ENCODE peak calls at places on chromosomes 7 and 10, in six cellular contexts. One of them, this sample, is unnamed.

GRCh38 chr7:144738708-144739314 is 97.0 kb downstream of the TPK1 start:
- DNase-seq in DND-41: peak
- DNase-seq in heart left ventricle: no peak
- DNase-seq in right atrium auricular region: no peak
- DNase-seq in heart right ventricle: peak
- DNase-seq in neural progenitor cell: peak
- DNase-seq in this sample: no peak

GRCh38 chr7:97002555-97003261 is 2.6 kb upstream of the DLX6 start:
- DNase-seq in heart right ventricle: no peak
- DNase-seq in right atrium auricular region: no peak
- DNase-seq in heart left ventricle: no peak
- DNase-seq in neural progenitor cell: peak
- DNase-seq in DND-41: no peak
- DNase-seq in this sample: no peak

GRCh38 chr10:106387063-106387462 is 777.4 kb downstream of the SORCS1 start:
- DNase-seq in heart right ventricle: no peak
- DNase-seq in neural progenitor cell: no peak
- DNase-seq in DND-41: no peak
- DNase-seq in heart left ventricle: no peak
- DNase-seq in right atrium auricular region: no peak
- DNase-seq in this sample: no peak

GRCh38 chr7:48637382-48637781 is 287.0 kb upstream of the CDC14C start:
- DNase-seq in neural progenitor cell: no peak
- DNase-seq in right atrium auricular region: no peak
- DNase-seq in DND-41: no peak
- DNase-seq in heart right ventricle: no peak
- DNase-seq in heart left ventricle: no peak
- DNase-seq in this sample: no peak

GRCh38 chr10:4847580-4848020 is 21.6 kb downstream of the AKR1E2 start:
- DNase-seq in heart right ventricle: no peak
- DNase-seq in neural progenitor cell: no peak
- DNase-seq in right atrium auricular region: peak
- DNase-seq in heart left ventricle: no peak
- DNase-seq in DND-41: no peak
- DNase-seq in this sample: no peak

GRCh38 chr10:43854042-43854441 is 205.4 kb upstream of the ZNF32 start:
- DNase-seq in right atrium auricular region: no peak
- DNase-seq in DND-41: no peak
- DNase-seq in heart right ventricle: peak
- DNase-seq in heart left ventricle: peak
- DNase-seq in neural progenitor cell: no peak
- DNase-seq in this sample: no peak

GRCh38 chr10:69863580-69863979 is 61.9 kb downstream of the COL13A1 start:
- DNase-seq in DND-41: no peak
- DNase-seq in right atrium auricular region: no peak
- DNase-seq in heart left ventricle: no peak
- DNase-seq in neural progenitor cell: no peak
- DNase-seq in heart right ventricle: no peak
- DNase-seq in this sample: no peak

GRCh38 chr10:2791774-2792443 is 275.4 kb upstream of the PFKP start:
- DNase-seq in DND-41: peak
- DNase-seq in heart left ventricle: no peak
- DNase-seq in neural progenitor cell: no peak
- DNase-seq in heart right ventricle: no peak
- DNase-seq in right atrium auricular region: no peak
- DNase-seq in this sample: no peak

GRCh38 chr10:98309366-98310355 is 41.7 kb upstream of the LOXL4 start:
- DNase-seq in neural progenitor cell: peak
- DNase-seq in right atrium auricular region: peak
- DNase-seq in heart right ventricle: peak
- DNase-seq in DND-41: peak
- DNase-seq in heart left ventricle: peak
- DNase-seq in this sample: peak

GRCh38 chr7:2520131-2520807 is 695 bp downstream of the LFNG start:
- DNase-seq in neural progenitor cell: peak
- DNase-seq in heart right ventricle: no peak
- DNase-seq in right atrium auricular region: no peak
- DNase-seq in DND-41: no peak
- DNase-seq in heart left ventricle: no peak
- DNase-seq in this sample: peak
- H3K27ac ChIP-seq in neural progenitor cell: no peak
- H3K27ac ChIP-seq in heart right ventricle: no peak
- H3K27ac ChIP-seq in right atrium auricular region: no peak
- H3K27ac ChIP-seq in DND-41: no peak
- H3K27ac ChIP-seq in heart left ventricle: peak
- H3K27ac ChIP-seq in this sample: peak

DNA sequence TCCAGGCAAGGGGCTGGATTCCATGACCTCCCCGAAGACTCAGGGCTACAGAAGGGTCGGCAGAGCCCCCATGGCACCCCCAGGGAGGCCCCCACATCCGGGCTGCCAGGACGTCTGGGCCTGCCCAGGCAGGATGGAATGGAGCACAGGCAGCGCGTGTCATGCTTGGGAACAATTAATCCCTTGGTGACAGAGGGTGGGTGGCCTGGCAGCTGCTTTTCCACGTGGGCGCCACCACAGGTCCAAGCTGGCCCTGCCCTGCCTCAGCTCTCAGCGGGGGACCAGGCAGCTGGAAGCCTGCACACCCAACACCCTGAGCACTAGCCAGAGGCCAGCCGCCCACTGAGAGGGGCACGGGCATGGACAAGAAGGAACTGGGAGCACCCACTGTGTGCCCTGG is 11.4 kb downstream of the ELN start:
- DNase-seq in right atrium auricular region: no peak
- DNase-seq in heart left ventricle: no peak
- DNase-seq in neural progenitor cell: no peak
- DNase-seq in heart right ventricle: no peak
- DNase-seq in DND-41: no peak
- DNase-seq in this sample: no peak
- H3K27ac ChIP-seq in right atrium auricular region: peak
- H3K27ac ChIP-seq in heart left ventricle: no peak
- H3K27ac ChIP-seq in neural progenitor cell: no peak
- H3K27ac ChIP-seq in heart right ventricle: no peak
- H3K27ac ChIP-seq in DND-41: no peak
- H3K27ac ChIP-seq in this sample: no peak

DNA sequence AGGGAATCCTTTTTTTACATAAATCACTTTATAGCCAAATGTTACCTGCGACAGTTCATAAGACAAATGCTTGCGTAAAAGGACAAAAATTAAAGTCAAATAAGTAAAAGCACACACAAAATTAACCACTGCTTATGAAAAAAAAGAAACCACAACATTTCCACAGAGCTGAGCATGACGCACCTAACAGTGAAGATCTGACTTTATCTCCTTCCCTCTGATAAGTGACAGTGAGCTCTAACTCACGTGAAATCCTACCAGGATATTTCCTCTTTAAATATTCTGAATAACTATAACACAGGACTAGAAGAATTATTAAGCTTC is 225.5 kb downstream of the SFMBT2 start:
- DNase-seq in right atrium auricular region: no peak
- DNase-seq in neural progenitor cell: no peak
- DNase-seq in heart left ventricle: no peak
- DNase-seq in heart right ventricle: no peak
- DNase-seq in DND-41: no peak
- DNase-seq in this sample: no peak
- H3K27ac ChIP-seq in right atrium auricular region: no peak
- H3K27ac ChIP-seq in neural progenitor cell: no peak
- H3K27ac ChIP-seq in heart left ventricle: no peak
- H3K27ac ChIP-seq in heart right ventricle: no peak
- H3K27ac ChIP-seq in DND-41: no peak
- H3K27ac ChIP-seq in this sample: no peak

DNA sequence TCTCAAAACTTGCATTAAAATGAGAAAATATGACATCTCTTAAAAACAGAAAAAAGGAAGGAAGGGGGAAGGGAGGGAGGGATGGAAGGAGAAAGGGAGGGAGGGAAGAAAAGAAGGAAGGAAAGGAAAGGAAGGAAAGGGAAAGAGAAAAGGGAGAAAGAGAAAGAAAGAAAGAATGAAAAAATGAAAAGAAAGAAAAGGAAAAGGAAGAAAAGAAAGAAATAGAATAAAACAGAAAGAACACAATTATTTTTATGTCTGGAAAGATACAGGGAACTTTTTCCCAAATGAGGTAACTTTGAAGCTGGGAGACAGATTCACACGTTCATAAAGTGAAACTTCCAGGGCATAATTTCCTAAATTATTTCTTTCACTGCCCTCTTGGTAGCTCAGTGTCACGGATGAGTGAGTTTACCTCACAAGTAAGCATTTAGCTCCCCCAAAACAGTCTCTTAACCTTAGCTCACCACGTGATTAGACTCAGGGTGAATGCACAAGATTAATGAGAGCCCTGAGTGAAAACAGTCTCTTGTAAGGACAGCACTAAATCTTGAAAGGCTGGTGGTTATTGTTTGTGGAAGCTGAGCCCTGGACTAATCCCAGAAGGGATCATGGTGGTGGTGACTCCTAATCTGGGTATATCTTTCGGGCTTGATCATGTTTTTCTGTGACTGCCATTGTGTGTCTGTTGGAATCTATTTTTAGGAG is 74.1 kb upstream of the HDAC9 start:
- DNase-seq in right atrium auricular region: no peak
- DNase-seq in heart right ventricle: no peak
- DNase-seq in heart left ventricle: no peak
- DNase-seq in DND-41: no peak
- DNase-seq in neural progenitor cell: peak
- DNase-seq in this sample: no peak
- H3K27ac ChIP-seq in right atrium auricular region: no peak
- H3K27ac ChIP-seq in heart right ventricle: no peak
- H3K27ac ChIP-seq in heart left ventricle: no peak
- H3K27ac ChIP-seq in DND-41: no peak
- H3K27ac ChIP-seq in neural progenitor cell: peak
- H3K27ac ChIP-seq in this sample: no peak

GRCh38 chr7:6260291-6261183 is 11.9 kb downstream of the CYTH3 start:
- DNase-seq in heart left ventricle: no peak
- DNase-seq in neural progenitor cell: no peak
- DNase-seq in right atrium auricular region: no peak
- DNase-seq in heart right ventricle: peak
- DNase-seq in DND-41: no peak
- DNase-seq in this sample: no peak
- H3K27ac ChIP-seq in heart left ventricle: peak
- H3K27ac ChIP-seq in neural progenitor cell: no peak
- H3K27ac ChIP-seq in right atrium auricular region: peak
- H3K27ac ChIP-seq in heart right ventricle: peak
- H3K27ac ChIP-seq in DND-41: no peak
- H3K27ac ChIP-seq in this sample: no peak

GRCh38 chr7:140631006-140631405 is 9.6 kb downstream of the DENND2A start:
- DNase-seq in neural progenitor cell: no peak
- DNase-seq in heart right ventricle: no peak
- DNase-seq in heart left ventricle: peak
- DNase-seq in DND-41: no peak
- DNase-seq in right atrium auricular region: no peak
- DNase-seq in this sample: no peak
- H3K27ac ChIP-seq in neural progenitor cell: no peak
- H3K27ac ChIP-seq in heart right ventricle: peak
- H3K27ac ChIP-seq in heart left ventricle: peak
- H3K27ac ChIP-seq in DND-41: no peak
- H3K27ac ChIP-seq in right atrium auricular region: peak
- H3K27ac ChIP-seq in this sample: no peak

GRCh38 chr10:20625868-20626267 is 271.2 kb downstream of the NEBL start:
- DNase-seq in heart left ventricle: no peak
- DNase-seq in DND-41: no peak
- DNase-seq in neural progenitor cell: no peak
- DNase-seq in right atrium auricular region: no peak
- DNase-seq in heart right ventricle: no peak
- DNase-seq in this sample: no peak
- H3K27ac ChIP-seq in heart left ventricle: no peak
- H3K27ac ChIP-seq in DND-41: no peak
- H3K27ac ChIP-seq in neural progenitor cell: no peak
- H3K27ac ChIP-seq in right atrium auricular region: no peak
- H3K27ac ChIP-seq in heart right ventricle: no peak
- H3K27ac ChIP-seq in this sample: no peak

This sample was measured in body of pancreas.